ENCODE peak calls at places on chromosomes 12 and 14, in ten cellular contexts. V is activated gamma-delta T cell; A is hypothalamus; J is bronchial epithelial cell; X is stimulated activated CD4-positive, alpha-beta T cell treated with anti-CD3 and anti-CD28 coated beads, Interleukin-15, amount 100 ng/mL, for 1 hour; Z is fibroblast of lung; E is AG08396; Y is NCI-H510A treated with DMSO at 0.1 percent for 48 hours; F is A549; H is GM06990. L is an unnamed sample.
A peak's percentile ranks its signal among the peaks of the same experiment; 100 is the strongest.

GRCh38 chr14:75214558-75214957 is 38.1 kb upstream of the TMED10 start:
- DNase-seq in V (no peak), A (no peak), J (no peak), X (no peak), Z (no peak), E (no peak), Y (no peak), F (no peak), H (no peak), L (no peak)

GRCh38 chr12:57216014-57216891 is at the start of gene NXPH4:
- DNase-seq in V (peak; percentile 48), A (no peak), J (no peak), X (peak; percentile 33), Z (no peak), E (peak; percentile 71), Y (peak; percentile 63), F (no peak), H (peak; percentile 56), L (no peak)

GRCh38 chr14:77849711-77850110 is 49.8 kb downstream of the ADCK1 start:
- DNase-seq in V (no peak), A (no peak), J (no peak), X (no peak), Z (peak; percentile 71), E (no peak), Y (no peak), F (no peak), H (no peak), L (no peak)

GRCh38 chr14:60893916-60894315 is 87.0 kb downstream of the TRMT5 start:
- DNase-seq in V (no peak), A (no peak), J (no peak), X (no peak), Z (no peak), E (no peak), Y (no peak), F (no peak), H (no peak), L (no peak)

GRCh38 chr14:75811862-75812505 is 150.9 kb downstream of the TTLL5 start:
- DNase-seq in V (no peak), A (no peak), J (no peak), X (no peak), Z (no peak), E (no peak), Y (peak; percentile 81), F (no peak), H (no peak), L (no peak)

GRCh38 chr14:79551591-79551990 is 659.7 kb downstream of the DIO2 start:
- DNase-seq in V (no peak), A (no peak), J (no peak), X (no peak), Z (no peak), E (no peak), Y (peak; percentile 43), F (no peak), H (no peak), L (no peak)

GRCh38 chr12:124398578-124399227 is 103.8 kb downstream of the RFLNA start:
- DNase-seq in V (no peak), A (peak; percentile 50), J (no peak), X (no peak), Z (no peak), E (no peak), Y (no peak), F (no peak), H (no peak), L (peak; percentile 58)

GRCh38 chr14:20631821-20632389 is 9.6 kb downstream of the OR6S1 start:
- DNase-seq in V (no peak), A (peak; percentile 23), J (peak; percentile 50), X (no peak), Z (peak; percentile 49), E (peak; percentile 49), Y (no peak), F (peak; percentile 83), H (peak; percentile 42), L (no peak)

GRCh38 chr12:105235299-105235746 is 651 bp downstream of the APPL2 start:
- DNase-seq in V (no peak), A (no peak), J (peak; percentile 71), X (no peak), Z (peak; percentile 37), E (peak; percentile 32), Y (peak; percentile 43), F (no peak), H (no peak), L (peak; percentile 5)

GRCh38 chr12:69243099-69244084 is 4.0 kb downstream of the CPSF6 start:
- DNase-seq in V (no peak), A (no peak), J (no peak), X (no peak), Z (no peak), E (no peak), Y (no peak), F (no peak), H (peak; percentile 27), L (no peak)

GRCh38 chr12:14664434-14665023 is 31.9 kb downstream of the GUCY2C start:
- DNase-seq in V (no peak), A (no peak), J (peak; percentile 42), X (no peak), Z (peak; percentile 16), E (peak; percentile 17), Y (peak; percentile 73), F (peak; percentile 58), H (no peak), L (no peak)

GRCh38 chr14:22981090-22982012 is 1.0 kb downstream of the AJUBA start:
- DNase-seq in V (no peak), A (no peak), J (peak; percentile 30), X (no peak), Z (peak; percentile 39), E (peak; percentile 51), Y (no peak), F (peak; percentile 52), H (no peak), L (no peak)

GRCh38 chr12:53241623-53242412 is 9.8 kb upstream of the RARG start:
- DNase-seq in V (no peak), A (no peak), J (no peak), X (no peak), Z (no peak), E (no peak), Y (no peak), F (no peak), H (no peak), L (no peak)

GRCh38 chr14:76500011-76500410 is 124.1 kb downstream of the ESRRB start:
- DNase-seq in V (no peak), A (no peak), J (peak; percentile 7), X (no peak), Z (peak; percentile 62), E (peak; percentile 45), Y (no peak), F (no peak), H (no peak), L (no peak)

GRCh38 chr14:68099348-68100045 is 279.9 kb downstream of the RAD51B start:
- DNase-seq in V (no peak), A (no peak), J (no peak), X (no peak), Z (peak; percentile 81), E (no peak), Y (no peak), F (no peak), H (no peak), L (no peak)

L was measured in substantia nigra.